ENCODE peak calls at places on chromosomes 3 and 15, in six cellular contexts. F is spleen; M is stimulated activated CD8-positive, alpha-beta memory T cell treated with anti-CD3 and anti-CD28 coated beads, Interleukin-7, amount 100 ng/mL, for 4 hours; J is mucosa of gallbladder; E is dorsolateral prefrontal cortex; L is nephron progenitor cell. U is an unnamed sample.

GRCh38 chr3:153273217-153273616 is 111.2 kb downstream of the RAP2B start:
- DNase-seq in J (no peak), F (no peak), L (no peak), E (no peak), M (no peak), U (no peak)

GRCh38 chr3:164144824-164145223 is 933.5 kb downstream of the SI start:
- DNase-seq in F (no peak), L (no peak), J (no peak), E (no peak), M (no peak), U (no peak)

GRCh38 chr3:29642393-29643033 is 361.6 kb downstream of the RBMS3 start:
- DNase-seq in F (no peak), E (no peak), L (no peak), M (no peak), J (no peak), U (no peak)

GRCh38 chr3:43181202-43181910 is 75.5 kb upstream of the POMGNT2 start:
- DNase-seq in E (no peak), F (no peak), L (no peak), J (peak), M (peak), U (peak)

GRCh38 chr3:194705761-194706160 is 20.1 kb downstream of the FAM43A start:
- DNase-seq in E (no peak), L (no peak), J (no peak), F (no peak), M (no peak), U (no peak)

GRCh38 chr3:194276768-194277546 is 74.2 kb downstream of the CPN2 start:
- DNase-seq in J (no peak), M (no peak), E (no peak), L (peak), F (no peak), U (peak)

GRCh38 chr3:150653110-150653561 is 50.0 kb downstream of the SELENOT start:
- DNase-seq in M (no peak), E (no peak), L (no peak), F (no peak), J (no peak), U (no peak)

GRCh38 chr3:38649500-38650247 is at the start of gene SCN5A:
- DNase-seq in L (peak), M (peak), E (no peak), J (no peak), F (peak), U (peak)

GRCh38 chr3:23712656-23713559 is 92.8 kb upstream of the UBE2E1 start:
- DNase-seq in L (peak), J (peak), F (no peak), M (no peak), E (no peak), U (no peak)

GRCh38 chr15:65365229-65365628 is 12.6 kb downstream of the IGDCC3 start:
- DNase-seq in J (no peak), L (peak), M (no peak), E (no peak), F (peak), U (peak)

GRCh38 chr3:189334064-189334920 is 162.5 kb downstream of the TPRG1 start:
- DNase-seq in L (no peak), J (no peak), F (no peak), E (no peak), M (no peak), U (no peak)

GRCh38 chr3:56322862-56323261 is 145.4 kb downstream of the ERC2 start:
- DNase-seq in E (no peak), M (no peak), L (no peak), J (no peak), F (no peak), U (no peak)

GRCh38 chr3:36866358-36866757 is 78.5 kb downstream of the TRANK1 start:
- DNase-seq in L (no peak), M (no peak), E (no peak), F (no peak), J (no peak), U (no peak)

GRCh38 chr15:73677146-73677607 is 7.0 kb upstream of the CD276 start:
- DNase-seq in L (peak), F (no peak), J (peak), M (no peak), E (no peak), U (no peak)

U was measured in cardiac septum.